ENCODE peak calls at places on chromosomes 2 and 18, in five cellular contexts. O is Peyer's patch, C is heart left ventricle, K is HCT116, N is uterus. M is an unnamed sample.

GRCh38 chr2:213281156-213281555 is 3.1 kb upstream of the SPAG16 start:
- DNase-seq in O (no peak), C (no peak), K (no peak), N (no peak), M (no peak)

GRCh38 chr2:1976112-1976511 is 231.8 kb upstream of the PXDN start:
- DNase-seq in O (no peak), C (no peak), K (no peak), N (no peak), M (peak; percentile 78)

GRCh38 chr2:30679416-30680088 is 127.7 kb downstream of the CAPN13 start:
- DNase-seq in O (no peak), C (no peak), K (no peak), N (no peak), M (peak; percentile 48)

GRCh38 chr18:60676807-60677206 is 304.2 kb upstream of the MC4R start:
- DNase-seq in O (no peak), C (no peak), K (no peak), N (no peak), M (no peak)

GRCh38 chr2:213490087-213490486 is 205.8 kb downstream of the SPAG16 start:
- DNase-seq in O (no peak), C (no peak), K (no peak), N (no peak), M (no peak)

GRCh38 chr18:11500153-11501122 is 109.0 kb upstream of the SLC35G4 start:
- DNase-seq in O (no peak), C (peak; percentile 36), K (peak; percentile 89), N (no peak), M (no peak)

GRCh38 chr2:180890781-180891180 is 89.6 kb upstream of the UBE2E3 start:
- DNase-seq in O (no peak), C (no peak), K (no peak), N (no peak), M (no peak)

GRCh38 chr2:145984541-145984940 is 1464.6 kb upstream of the ZEB2 start:
- DNase-seq in O (no peak), C (no peak), K (peak; percentile 31), N (no peak), M (no peak)

GRCh38 chr2:183010112-183010511 is 28.1 kb downstream of the NCKAP1 start:
- DNase-seq in O (no peak), C (peak; percentile 51), K (peak; percentile 28), N (no peak), M (peak; percentile 42)

GRCh38 chr2:202104286-202104870 is 31.3 kb downstream of the KIAA2012 start:
- DNase-seq in O (peak; percentile 68), C (no peak), K (peak; percentile 40), N (peak; percentile 24), M (no peak)

GRCh38 chr2:159349674-159350299 is 63.3 kb upstream of the WDSUB1 start:
- DNase-seq in O (no peak), C (no peak), K (peak; percentile 77), N (no peak), M (no peak)
- TF ChIP-seq POLR2A in O (no peak), C (no peak), K (no peak), N (no peak), M (no peak)

GRCh38 chr2:190953257-190953656 is 60.7 kb downstream of the STAT1 start:
- DNase-seq in O (no peak), C (no peak), K (no peak), N (no peak), M (no peak)

GRCh38 chr2:190947711-190948251 is 66.2 kb downstream of the STAT1 start:
- DNase-seq in O (no peak), C (no peak), K (peak; percentile 49), N (no peak), M (no peak)

GRCh38 chr2:190947139-190947538 is 66.5 kb downstream of the GLS start:
- DNase-seq in O (no peak), C (no peak), K (no peak), N (no peak), M (no peak)

GRCh38 chr2:190948671-190949070 is 65.3 kb downstream of the STAT1 start:
- DNase-seq in O (no peak), C (no peak), K (peak; percentile 56), N (no peak), M (no peak)

GRCh38 chr2:190950566-190950991 is 63.4 kb downstream of the STAT1 start:
- DNase-seq in O (no peak), C (no peak), K (no peak), N (no peak), M (no peak)
- TF ChIP-seq POLR2A in O (no peak), C (no peak), K (no peak), N (no peak), M (no peak)

GRCh38 chr18:67517224-67517765 is 775 bp upstream of the DSEL start:
- DNase-seq in O (no peak), C (peak; percentile 27), K (no peak), N (peak; percentile 20), M (peak; percentile 21)
- TF ChIP-seq POLR2A in O (peak; percentile 0), C (no peak), K (no peak), N (peak; percentile 9), M (no peak)

GRCh38 chr18:75210274-75211001 is at the start of gene TSHZ1:
- DNase-seq in O (peak; percentile 89), C (peak; percentile 58), K (peak; percentile 72), N (peak; percentile 81), M (peak; percentile 82)

GRCh38 chr18:75211721-75212625 is 1.4 kb downstream of the TSHZ1 start:
- DNase-seq in O (peak; percentile 59), C (peak; percentile 63), K (no peak), N (peak; percentile 45), M (peak; percentile 89)

GRCh38 chr18:75212626-75213110 is 2.1 kb downstream of the TSHZ1 start:
- DNase-seq in O (no peak), C (no peak), K (no peak), N (no peak), M (no peak)

GRCh38 chr18:75209952-75210261 is 690 bp upstream of the TSHZ1 start:
- DNase-seq in O (no peak), C (no peak), K (no peak), N (no peak), M (no peak)

DNA sequence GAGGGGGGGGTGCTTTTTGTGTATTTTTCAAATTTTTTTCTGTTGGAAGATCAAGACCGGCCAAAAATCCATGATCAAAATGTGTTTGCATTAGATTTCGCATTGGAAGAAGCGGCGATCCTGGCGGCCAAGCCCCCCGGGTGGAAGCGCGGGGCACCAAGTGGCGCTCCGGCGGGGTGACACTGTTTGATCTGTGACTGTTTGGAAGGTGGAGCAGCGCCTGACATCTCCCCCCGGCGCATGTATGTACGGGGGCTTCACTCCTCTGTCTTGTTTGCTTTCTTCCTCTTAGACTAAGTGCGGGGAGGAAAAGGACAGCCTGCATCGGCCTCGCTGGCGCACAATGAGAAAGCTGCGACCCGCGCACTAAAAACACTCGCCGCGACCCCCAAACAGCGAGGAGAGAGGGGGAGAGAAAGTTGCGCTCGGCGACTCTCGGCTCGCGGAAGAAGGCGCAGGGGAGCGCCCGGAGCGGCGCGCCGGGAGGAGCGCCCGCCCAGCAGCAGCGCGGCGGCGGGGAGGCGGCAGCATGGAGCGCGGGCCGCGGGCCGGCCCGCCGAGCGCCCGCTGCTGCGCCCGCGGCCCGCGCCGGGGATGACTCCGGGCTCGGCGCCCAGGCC is 515 bp downstream of the TSHZ1 start:
- DNase-seq in O (peak; percentile 51), C (no peak), K (no peak), N (no peak), M (no peak)
- TF ChIP-seq POLR2A in O (no peak), C (no peak), K (no peak), N (no peak), M (no peak)

GRCh38 chr2:226799211-226799975 is at the start of gene IRS1:
- DNase-seq in O (peak; percentile 82), C (peak; percentile 78), K (peak; percentile 32), N (peak; percentile 83), M (peak; percentile 93)
- TF ChIP-seq POLR2A in O (peak; percentile 57), C (no peak), K (no peak), N (peak; percentile 60), M (no peak)

DNA sequence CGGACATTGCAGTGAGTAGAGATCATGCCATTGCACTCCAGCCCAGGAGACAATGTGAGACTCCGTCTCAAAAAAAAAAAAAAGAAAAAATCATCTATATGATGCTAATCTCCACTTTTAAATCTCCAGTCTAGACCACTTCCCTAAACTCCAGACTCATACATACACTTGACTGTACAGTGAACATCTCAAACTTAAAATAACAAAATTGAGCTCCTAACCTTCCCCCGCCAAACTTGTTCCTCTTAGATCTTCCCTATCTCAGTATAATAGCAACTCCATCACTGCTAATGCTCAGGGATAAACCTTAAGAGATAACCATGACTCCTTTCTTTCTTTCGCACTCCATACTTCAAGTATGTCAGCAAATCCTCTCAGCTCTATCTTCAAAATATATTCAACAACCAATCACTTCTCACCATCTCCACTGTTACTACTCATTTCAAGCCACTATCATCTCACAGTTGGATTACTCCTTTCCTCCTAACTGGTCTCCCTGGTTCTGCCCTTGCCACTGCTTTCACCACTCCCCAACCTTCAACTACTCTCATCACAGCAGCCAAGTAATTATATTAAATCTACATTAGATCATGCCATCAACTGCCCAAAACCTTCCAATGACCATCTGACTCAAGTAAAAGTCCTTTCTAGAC is 12.0 kb downstream of the MEMO1 start:
- DNase-seq in O (no peak), C (no peak), K (no peak), N (no peak), M (no peak)
- TF ChIP-seq POLR2A in O (no peak), C (no peak), K (no peak), N (no peak), M (no peak)

GRCh38 chr2:3649581-3649980 is 8.4 kb upstream of the ALLC start:
- DNase-seq in O (no peak), C (peak; percentile 18), K (no peak), N (no peak), M (no peak)

GRCh38 chr2:3652896-3653625 is 4.9 kb upstream of the ALLC start:
- DNase-seq in O (no peak), C (peak; percentile 17), K (no peak), N (no peak), M (no peak)

GRCh38 chr2:3654031-3654430 is 4.0 kb upstream of the ALLC start:
- DNase-seq in O (no peak), C (peak; percentile 29), K (no peak), N (no peak), M (no peak)

GRCh38 chr2:3650140-3650944 is 7.7 kb upstream of the ALLC start:
- DNase-seq in O (no peak), C (peak; percentile 23), K (no peak), N (no peak), M (no peak)

GRCh38 chr2:3651686-3652516 is 6.1 kb upstream of the ALLC start:
- DNase-seq in O (peak; percentile 83), C (peak; percentile 41), K (no peak), N (no peak), M (no peak)
- TF ChIP-seq POLR2A in O (no peak), C (no peak), K (no peak), N (no peak), M (no peak)